ENCODE peak calls at places on chromosomes 4 and X, in four cellular contexts. T, D, K and H are unnamed samples.

GRCh38 chr4:151939670-151940069 is 178.9 kb upstream of the GATB start:
- DNase-seq in D (no peak), T (no peak), K (no peak), H (no peak)

GRCh38 chr4:61277785-61278184 is 77.7 kb downstream of the ADGRL3 start:
- DNase-seq in T (no peak), D (no peak), K (no peak), H (no peak)

GRCh38 chr4:2930821-2931764 is 32.1 kb downstream of the NOP14 start:
- DNase-seq in T (peak), K (no peak), D (peak), H (no peak)

GRCh38 chr4:53015681-53016080 is 153.6 kb downstream of the RASL11B start:
- DNase-seq in D (no peak), K (peak), T (no peak), H (no peak)

GRCh38 chrX:41381685-41382084 is 47.7 kb downstream of the DDX3X start:
- DNase-seq in D (no peak), K (peak), T (no peak), H (no peak)

GRCh38 chrX:151875270-151876026 is 37.2 kb upstream of the MAGEA4 start:
- DNase-seq in K (no peak), T (no peak), D (no peak), H (no peak)

GRCh38 chr4:162972661-162973202 is 194.0 kb downstream of the NAF1 start:
- DNase-seq in D (no peak), K (no peak), T (no peak), H (no peak)

GRCh38 chr4:12145768-12146167 is 717.1 kb upstream of the HS3ST1 start:
- DNase-seq in D (no peak), K (no peak), T (no peak), H (no peak)

GRCh38 chr4:21593268-21594002 is 355.1 kb downstream of the KCNIP4 start:
- DNase-seq in K (no peak), D (no peak), T (no peak), H (no peak)

GRCh38 chrX:132493095-132493494 is 4.3 kb upstream of the MBNL3 start:
- DNase-seq in K (no peak), T (no peak), D (no peak), H (no peak)

GRCh38 chr4:16783119-16783518 is 115.3 kb downstream of the LDB2 start:
- DNase-seq in D (no peak), K (no peak), T (no peak), H (no peak)
- TF ChIP-seq POLR2AphosphoS5 in D (no peak), K (no peak), T (no peak), H (no peak)

GRCh38 chr4:814312-814850 is 11.5 kb downstream of the CPLX1 start:
- DNase-seq in T (peak), D (no peak), K (no peak), H (no peak)

GRCh38 chr4:819401-820229 is 6.3 kb downstream of the CPLX1 start:
- DNase-seq in K (no peak), T (no peak), D (no peak), H (no peak)

GRCh38 chr4:818106-818921 is 7.6 kb downstream of the CPLX1 start:
- DNase-seq in K (no peak), T (no peak), D (no peak), H (no peak)

GRCh38 chr4:813900-814299 is 12.0 kb downstream of the CPLX1 start:
- DNase-seq in T (peak), K (no peak), D (no peak), H (no peak)

GRCh38 chr4:815464-816146 is 10.3 kb downstream of the CPLX1 start:
- DNase-seq in D (no peak), K (no peak), T (peak), H (no peak)
- TF ChIP-seq POLR2AphosphoS5 in D (no peak), K (no peak), T (no peak), H (no peak)

GRCh38 chrX:12970691-12971202 is 4.2 kb upstream of the TMSB4X start:
- DNase-seq in K (peak), T (peak), D (no peak), H (no peak)
- TF ChIP-seq POLR2AphosphoS5 in K (no peak), T (no peak), D (no peak), H (no peak)

DNA sequence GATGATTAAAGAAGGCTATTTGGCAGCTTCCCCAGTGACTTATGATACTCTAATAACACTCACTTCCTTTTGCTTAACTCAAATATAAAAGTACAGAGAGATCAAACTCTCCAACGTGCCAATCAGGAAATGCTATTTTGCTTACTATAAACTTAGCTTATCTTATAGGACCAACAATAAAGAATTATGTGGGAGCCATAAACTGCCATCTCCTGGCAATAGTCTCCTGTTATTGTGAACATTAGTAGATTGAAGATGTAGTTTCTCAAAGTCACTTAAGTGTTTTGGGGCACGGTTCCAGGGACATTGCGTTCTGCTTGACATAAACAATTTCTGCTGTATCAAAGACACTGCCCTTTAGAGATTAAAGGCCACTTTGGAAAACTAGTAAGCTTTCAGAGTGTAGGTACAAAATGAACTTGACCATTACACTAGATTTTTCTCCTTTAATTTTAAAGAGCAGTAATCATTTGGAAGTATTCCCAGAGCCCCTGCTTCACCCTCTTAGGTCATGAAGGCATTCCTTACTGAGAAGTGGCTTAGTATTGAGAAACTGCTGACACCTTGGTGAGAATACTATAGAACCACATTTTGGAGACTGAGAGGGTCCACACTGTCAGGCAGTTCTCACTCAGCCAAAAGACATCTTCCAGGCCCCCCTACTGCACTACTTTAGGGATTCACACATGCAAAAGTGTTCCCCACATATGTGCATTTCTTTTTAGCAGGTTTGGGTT is 51.9 kb downstream of the MAOA start:
- DNase-seq in D (no peak), K (no peak), T (no peak), H (no peak)
- TF ChIP-seq POLR2AphosphoS5 in D (no peak), K (no peak), T (no peak), H (no peak)

GRCh38 chr4:184838249-184839074 is 12.7 kb upstream of the ACSL1 start:
- DNase-seq in K (peak), T (no peak), D (no peak), H (no peak)
- TF ChIP-seq POLR2AphosphoS5 in K (no peak), T (no peak), D (no peak), H (no peak)

DNA sequence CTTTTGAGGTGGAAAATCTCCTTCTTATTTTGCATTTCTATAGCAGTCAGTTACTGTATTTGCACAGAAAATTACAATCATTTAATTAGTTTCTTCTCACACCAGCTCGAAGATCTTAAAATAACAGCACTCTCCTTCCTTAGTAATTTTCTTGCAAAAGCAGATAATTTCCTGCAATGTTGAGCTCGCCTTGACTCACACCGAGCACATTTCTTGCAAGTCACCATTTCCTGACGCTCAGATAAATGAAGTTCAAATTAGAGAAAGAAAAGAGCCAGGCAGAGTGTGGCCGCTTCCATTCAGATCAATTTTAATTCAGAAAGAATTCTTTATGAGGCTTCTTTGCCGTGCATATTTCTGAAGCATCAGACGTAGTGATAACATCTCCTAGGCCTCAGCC is 10.1 kb downstream of the SORCS2 start:
- DNase-seq in T (no peak), D (no peak), K (no peak), H (no peak)
- TF ChIP-seq POLR2AphosphoS5 in T (no peak), D (no peak), K (no peak), H (no peak)